ENCODE peak calls at places on chromosome 7, in seven cellular contexts. Y is type B pancreatic cell, H is WTC11, N is HEK293T, I is epithelial cell of esophagus, T is T-helper 2 cell, J is activated gamma-delta T cell treated with Interleukin-2 at 50 U/mL for 16 hours. A is an unnamed sample.

GRCh38 chr7:28571405-28571804 is 159.1 kb downstream of the CREB5 start:
- DNase-seq in Y (no peak), I (no peak), T (no peak), N (no peak), J (no peak), H (no peak), A (no peak)

GRCh38 chr7:75925717-75926435 is 10.9 kb downstream of the POR start:
- DNase-seq in N (no peak), J (no peak), H (no peak), T (no peak), Y (no peak), I (no peak), A (no peak)

GRCh38 chr7:27176343-27176731 is 2.2 kb upstream of the HOXA10 start:
- DNase-seq in N (no peak), H (no peak), J (no peak), T (no peak), I (no peak), Y (peak), A (no peak)

GRCh38 chr7:1219516-1219915 is 13.2 kb upstream of the UNCX start:
- DNase-seq in J (no peak), N (no peak), H (no peak), Y (no peak), I (no peak), T (no peak), A (no peak)

GRCh38 chr7:41503438-41503837 is 199.5 kb downstream of the INHBA start:
- DNase-seq in H (no peak), T (no peak), N (no peak), Y (no peak), J (no peak), I (peak), A (no peak)

GRCh38 chr7:108584211-108584610 is 14.5 kb downstream of the DNAJB9 start:
- DNase-seq in T (no peak), I (peak), Y (no peak), H (no peak), J (no peak), N (no peak), A (no peak)

GRCh38 chr7:25478925-25479324 is 250.6 kb upstream of the NPVF start:
- DNase-seq in I (no peak), T (no peak), N (no peak), Y (no peak), J (no peak), H (no peak), A (no peak)

GRCh38 chr7:110544199-110544598 is 546.7 kb upstream of the LRRN3 start:
- DNase-seq in I (no peak), Y (no peak), T (no peak), N (no peak), J (no peak), H (no peak), A (no peak)

GRCh38 chr7:155215576-155216325 is 81.9 kb upstream of the INSIG1 start:
- DNase-seq in I (no peak), T (no peak), H (no peak), N (no peak), J (no peak), Y (no peak), A (no peak)

GRCh38 chr7:2483495-2483894 is 7.3 kb upstream of the GRIFIN start:
- DNase-seq in Y (no peak), I (no peak), N (no peak), H (no peak), T (no peak), J (no peak), A (no peak)

GRCh38 chr7:22443370-22444180 is 56.4 kb downstream of the STEAP1B start:
- DNase-seq in J (no peak), N (no peak), I (no peak), T (no peak), H (no peak), Y (no peak), A (no peak)

GRCh38 chr7:22481726-22482125 is 18.3 kb downstream of the STEAP1B start:
- DNase-seq in I (peak), H (no peak), J (no peak), Y (no peak), T (no peak), N (no peak), A (no peak)

GRCh38 chr7:157160433-157160832 is 21.7 kb downstream of the UBE3C start:
- DNase-seq in N (no peak), I (no peak), T (no peak), Y (no peak), H (no peak), J (no peak), A (no peak)

GRCh38 chr7:151223728-151224127 is 3.3 kb downstream of the ABCF2 start:
- DNase-seq in T (no peak), N (no peak), Y (no peak), I (no peak), H (no peak), J (no peak), A (no peak)

GRCh38 chr7:79647711-79648110 is 194.2 kb upstream of the MAGI2 start:
- DNase-seq in I (no peak), H (no peak), Y (no peak), J (no peak), T (no peak), N (no peak), A (no peak)

GRCh38 chr7:114084381-114085312 is 165.8 kb upstream of the PPP1R3A start:
- DNase-seq in T (no peak), N (peak), H (peak), Y (no peak), I (peak), J (no peak), A (peak)

GRCh38 chr7:94247970-94248369 is 146.7 kb upstream of the COL1A2 start:
- DNase-seq in N (no peak), Y (no peak), J (no peak), I (no peak), H (no peak), T (no peak), A (no peak)

GRCh38 chr7:78279035-78279434 is 480.5 kb downstream of the PHTF2 start:
- DNase-seq in N (no peak), Y (no peak), J (no peak), I (peak), H (no peak), T (no peak), A (no peak)

GRCh38 chr7:4123823-4124222 is 558.3 kb upstream of the FOXK1 start:
- DNase-seq in I (no peak), H (no peak), Y (no peak), T (no peak), J (no peak), N (no peak), A (no peak)

GRCh38 chr7:86454753-86455152 is 189.0 kb upstream of the GRM3 start:
- DNase-seq in I (no peak), Y (no peak), J (no peak), H (no peak), N (no peak), T (no peak), A (no peak)

GRCh38 chr7:158251061-158251965 is 336.3 kb downstream of the PTPRN2 start:
- DNase-seq in J (no peak), N (no peak), Y (peak), T (no peak), I (no peak), H (peak), A (no peak)

GRCh38 chr7:139683137-139683871 is 94.5 kb downstream of the HIPK2 start:
- DNase-seq in N (no peak), J (no peak), Y (no peak), I (peak), T (no peak), H (no peak), A (no peak)

GRCh38 chr7:86747698-86748097 is 104.0 kb downstream of the GRM3 start:
- DNase-seq in I (no peak), Y (no peak), J (no peak), N (no peak), H (no peak), T (no peak), A (no peak)

GRCh38 chr7:159083698-159084068 is 61.0 kb downstream of the VIPR2 start:
- DNase-seq in J (no peak), Y (no peak), I (no peak), H (no peak), T (no peak), N (no peak), A (no peak)

GRCh38 chr7:35356495-35356894 is 102.6 kb upstream of the TBX20 start:
- DNase-seq in J (no peak), I (no peak), Y (no peak), T (no peak), N (no peak), H (no peak), A (no peak)

GRCh38 chr7:28686418-28686800 is 271.7 kb downstream of the TRIL start:
- DNase-seq in N (peak), Y (no peak), H (peak), I (peak), J (no peak), T (no peak), A (no peak)